ENCODE peak calls at places on chromosomes 7 and 10, in nine cellular contexts. One of them, this sample, is unnamed.

GRCh38 chr10:35150335-35150734 is 23.7 kb downstream of the CREM start:
- DNase-seq in adipocyte: no peak
- DNase-seq in cardiac muscle cell: no peak
- DNase-seq in neural crest cell: no peak
- DNase-seq in naive thymus-derived CD8-positive, alpha-beta T cell: no peak
- DNase-seq in activated effector memory CD4-positive, alpha-beta T cell treated with Interleukin-2 at 50 U/mL for 16 hours: no peak
- DNase-seq in foreskin fibroblast: no peak
- DNase-seq in kidney epithelial cell: no peak
- DNase-seq in T-helper 1 cell: no peak
- DNase-seq in this sample: no peak

GRCh38 chr7:45990276-45990675 is 69.2 kb upstream of the IGFBP3 start:
- DNase-seq in foreskin fibroblast: no peak
- DNase-seq in cardiac muscle cell: no peak
- DNase-seq in naive thymus-derived CD8-positive, alpha-beta T cell: no peak
- DNase-seq in activated effector memory CD4-positive, alpha-beta T cell treated with Interleukin-2 at 50 U/mL for 16 hours: no peak
- DNase-seq in neural crest cell: no peak
- DNase-seq in adipocyte: no peak
- DNase-seq in kidney epithelial cell: no peak
- DNase-seq in T-helper 1 cell: no peak
- DNase-seq in this sample: no peak

GRCh38 chr10:104322416-104322782 is 15.9 kb downstream of the ITPRIP start:
- DNase-seq in neural crest cell: no peak
- DNase-seq in T-helper 1 cell: peak; percentile 87
- DNase-seq in adipocyte: no peak
- DNase-seq in cardiac muscle cell: no peak
- DNase-seq in foreskin fibroblast: no peak
- DNase-seq in naive thymus-derived CD8-positive, alpha-beta T cell: no peak
- DNase-seq in kidney epithelial cell: no peak
- DNase-seq in activated effector memory CD4-positive, alpha-beta T cell treated with Interleukin-2 at 50 U/mL for 16 hours: no peak
- DNase-seq in this sample: no peak

GRCh38 chr10:22253578-22253882 is 35.7 kb upstream of the EBLN1 start:
- DNase-seq in activated effector memory CD4-positive, alpha-beta T cell treated with Interleukin-2 at 50 U/mL for 16 hours: peak; percentile 38
- DNase-seq in cardiac muscle cell: no peak
- DNase-seq in T-helper 1 cell: peak; percentile 17
- DNase-seq in kidney epithelial cell: no peak
- DNase-seq in naive thymus-derived CD8-positive, alpha-beta T cell: no peak
- DNase-seq in foreskin fibroblast: peak; percentile 24
- DNase-seq in adipocyte: no peak
- DNase-seq in neural crest cell: peak; percentile 8
- DNase-seq in this sample: no peak

GRCh38 chr10:97774811-97775294 is 3.1 kb upstream of the SFRP5 start:
- DNase-seq in adipocyte: no peak
- DNase-seq in neural crest cell: no peak
- DNase-seq in cardiac muscle cell: no peak
- DNase-seq in kidney epithelial cell: no peak
- DNase-seq in naive thymus-derived CD8-positive, alpha-beta T cell: no peak
- DNase-seq in T-helper 1 cell: no peak
- DNase-seq in foreskin fibroblast: no peak
- DNase-seq in activated effector memory CD4-positive, alpha-beta T cell treated with Interleukin-2 at 50 U/mL for 16 hours: no peak
- DNase-seq in this sample: no peak

GRCh38 chr7:109206196-109206595 is 636.5 kb downstream of the DNAJB9 start:
- DNase-seq in kidney epithelial cell: no peak
- DNase-seq in cardiac muscle cell: no peak
- DNase-seq in neural crest cell: no peak
- DNase-seq in naive thymus-derived CD8-positive, alpha-beta T cell: no peak
- DNase-seq in adipocyte: no peak
- DNase-seq in activated effector memory CD4-positive, alpha-beta T cell treated with Interleukin-2 at 50 U/mL for 16 hours: no peak
- DNase-seq in T-helper 1 cell: no peak
- DNase-seq in foreskin fibroblast: no peak
- DNase-seq in this sample: no peak

GRCh38 chr10:21160116-21160515 is 263.0 kb upstream of the NEBL start:
- DNase-seq in kidney epithelial cell: no peak
- DNase-seq in neural crest cell: no peak
- DNase-seq in cardiac muscle cell: no peak
- DNase-seq in foreskin fibroblast: no peak
- DNase-seq in activated effector memory CD4-positive, alpha-beta T cell treated with Interleukin-2 at 50 U/mL for 16 hours: no peak
- DNase-seq in T-helper 1 cell: no peak
- DNase-seq in naive thymus-derived CD8-positive, alpha-beta T cell: no peak
- DNase-seq in adipocyte: no peak
- DNase-seq in this sample: no peak

GRCh38 chr10:46247808-46248569 is 38.8 kb upstream of the ANTXRL start:
- DNase-seq in adipocyte: no peak
- DNase-seq in foreskin fibroblast: no peak
- DNase-seq in neural crest cell: no peak
- DNase-seq in activated effector memory CD4-positive, alpha-beta T cell treated with Interleukin-2 at 50 U/mL for 16 hours: no peak
- DNase-seq in T-helper 1 cell: no peak
- DNase-seq in kidney epithelial cell: no peak
- DNase-seq in cardiac muscle cell: peak; percentile 53
- DNase-seq in naive thymus-derived CD8-positive, alpha-beta T cell: no peak
- DNase-seq in this sample: no peak

GRCh38 chr10:16717617-16718395 is 99.4 kb downstream of the RSU1 start:
- DNase-seq in T-helper 1 cell: no peak
- DNase-seq in activated effector memory CD4-positive, alpha-beta T cell treated with Interleukin-2 at 50 U/mL for 16 hours: no peak
- DNase-seq in adipocyte: peak; percentile 79
- DNase-seq in naive thymus-derived CD8-positive, alpha-beta T cell: no peak
- DNase-seq in cardiac muscle cell: no peak
- DNase-seq in foreskin fibroblast: peak; percentile 6
- DNase-seq in neural crest cell: no peak
- DNase-seq in kidney epithelial cell: no peak
- DNase-seq in this sample: peak; percentile 24

GRCh38 chr10:73796766-73797165 is 11.4 kb downstream of the ZSWIM8 start:
- DNase-seq in cardiac muscle cell: no peak
- DNase-seq in foreskin fibroblast: no peak
- DNase-seq in T-helper 1 cell: no peak
- DNase-seq in adipocyte: no peak
- DNase-seq in naive thymus-derived CD8-positive, alpha-beta T cell: no peak
- DNase-seq in neural crest cell: no peak
- DNase-seq in activated effector memory CD4-positive, alpha-beta T cell treated with Interleukin-2 at 50 U/mL for 16 hours: no peak
- DNase-seq in kidney epithelial cell: no peak
- DNase-seq in this sample: no peak

GRCh38 chr10:101624526-101625102 is 36.5 kb downstream of the DPCD start:
- DNase-seq in adipocyte: no peak
- DNase-seq in neural crest cell: no peak
- DNase-seq in cardiac muscle cell: no peak
- DNase-seq in T-helper 1 cell: no peak
- DNase-seq in naive thymus-derived CD8-positive, alpha-beta T cell: no peak
- DNase-seq in kidney epithelial cell: no peak
- DNase-seq in activated effector memory CD4-positive, alpha-beta T cell treated with Interleukin-2 at 50 U/mL for 16 hours: no peak
- DNase-seq in foreskin fibroblast: no peak
- DNase-seq in this sample: no peak

GRCh38 chr7:143484059-143484458 is 6.4 kb downstream of the TAS2R41 start:
- DNase-seq in activated effector memory CD4-positive, alpha-beta T cell treated with Interleukin-2 at 50 U/mL for 16 hours: no peak
- DNase-seq in adipocyte: no peak
- DNase-seq in neural crest cell: no peak
- DNase-seq in foreskin fibroblast: no peak
- DNase-seq in T-helper 1 cell: no peak
- DNase-seq in cardiac muscle cell: no peak
- DNase-seq in naive thymus-derived CD8-positive, alpha-beta T cell: no peak
- DNase-seq in kidney epithelial cell: no peak
- DNase-seq in this sample: no peak

GRCh38 chr7:92833024-92833765 is 3.2 kb downstream of the CDK6 start:
- DNase-seq in adipocyte: peak; percentile 88
- DNase-seq in naive thymus-derived CD8-positive, alpha-beta T cell: peak; percentile 72
- DNase-seq in cardiac muscle cell: peak; percentile 85
- DNase-seq in kidney epithelial cell: no peak
- DNase-seq in foreskin fibroblast: peak; percentile 92
- DNase-seq in neural crest cell: peak; percentile 64
- DNase-seq in activated effector memory CD4-positive, alpha-beta T cell treated with Interleukin-2 at 50 U/mL for 16 hours: peak; percentile 84
- DNase-seq in T-helper 1 cell: peak; percentile 91
- DNase-seq in this sample: no peak

GRCh38 chr7:12768948-12769347 is 81.5 kb downstream of the ARL4A start:
- DNase-seq in neural crest cell: no peak
- DNase-seq in activated effector memory CD4-positive, alpha-beta T cell treated with Interleukin-2 at 50 U/mL for 16 hours: no peak
- DNase-seq in T-helper 1 cell: no peak
- DNase-seq in naive thymus-derived CD8-positive, alpha-beta T cell: no peak
- DNase-seq in cardiac muscle cell: no peak
- DNase-seq in adipocyte: no peak
- DNase-seq in kidney epithelial cell: no peak
- DNase-seq in foreskin fibroblast: no peak
- DNase-seq in this sample: no peak

GRCh38 chr10:33098966-33099663 is 141.1 kb upstream of the ITGB1 start:
- DNase-seq in activated effector memory CD4-positive, alpha-beta T cell treated with Interleukin-2 at 50 U/mL for 16 hours: no peak
- DNase-seq in kidney epithelial cell: no peak
- DNase-seq in cardiac muscle cell: no peak
- DNase-seq in neural crest cell: no peak
- DNase-seq in foreskin fibroblast: no peak
- DNase-seq in naive thymus-derived CD8-positive, alpha-beta T cell: no peak
- DNase-seq in T-helper 1 cell: no peak
- DNase-seq in adipocyte: no peak
- DNase-seq in this sample: no peak

GRCh38 chr7:130461256-130461655 is 20.4 kb upstream of the CEP41 start:
- DNase-seq in kidney epithelial cell: no peak
- DNase-seq in adipocyte: peak; percentile 37
- DNase-seq in activated effector memory CD4-positive, alpha-beta T cell treated with Interleukin-2 at 50 U/mL for 16 hours: no peak
- DNase-seq in neural crest cell: no peak
- DNase-seq in naive thymus-derived CD8-positive, alpha-beta T cell: no peak
- DNase-seq in cardiac muscle cell: no peak
- DNase-seq in foreskin fibroblast: peak; percentile 58
- DNase-seq in T-helper 1 cell: no peak
- DNase-seq in this sample: no peak

GRCh38 chr10:24209421-24209770 is 458 bp downstream of the KIAA1217 start:
- DNase-seq in cardiac muscle cell: peak; percentile 15
- DNase-seq in naive thymus-derived CD8-positive, alpha-beta T cell: no peak
- DNase-seq in adipocyte: peak; percentile 29
- DNase-seq in T-helper 1 cell: peak; percentile 10
- DNase-seq in neural crest cell: no peak
- DNase-seq in foreskin fibroblast: peak; percentile 60
- DNase-seq in kidney epithelial cell: no peak
- DNase-seq in activated effector memory CD4-positive, alpha-beta T cell treated with Interleukin-2 at 50 U/mL for 16 hours: no peak
- DNase-seq in this sample: no peak

GRCh38 chr7:49885593-49886285 is 112.3 kb downstream of the VWC2 start:
- DNase-seq in foreskin fibroblast: no peak
- DNase-seq in adipocyte: no peak
- DNase-seq in neural crest cell: no peak
- DNase-seq in kidney epithelial cell: no peak
- DNase-seq in naive thymus-derived CD8-positive, alpha-beta T cell: no peak
- DNase-seq in activated effector memory CD4-positive, alpha-beta T cell treated with Interleukin-2 at 50 U/mL for 16 hours: no peak
- DNase-seq in cardiac muscle cell: no peak
- DNase-seq in T-helper 1 cell: no peak
- DNase-seq in this sample: no peak

GRCh38 chr7:150379590-150380379 is 655 bp downstream of the ZNF775 start:
- DNase-seq in activated effector memory CD4-positive, alpha-beta T cell treated with Interleukin-2 at 50 U/mL for 16 hours: no peak
- DNase-seq in naive thymus-derived CD8-positive, alpha-beta T cell: no peak
- DNase-seq in T-helper 1 cell: no peak
- DNase-seq in cardiac muscle cell: no peak
- DNase-seq in neural crest cell: peak; percentile 43
- DNase-seq in foreskin fibroblast: peak; percentile 62
- DNase-seq in adipocyte: peak; percentile 51
- DNase-seq in kidney epithelial cell: no peak
- DNase-seq in this sample: no peak

GRCh38 chr10:45673074-45673628 is 579 bp upstream of the ZFAND4 start:
- DNase-seq in cardiac muscle cell: peak; percentile 5
- DNase-seq in T-helper 1 cell: no peak
- DNase-seq in kidney epithelial cell: peak; percentile 1
- DNase-seq in activated effector memory CD4-positive, alpha-beta T cell treated with Interleukin-2 at 50 U/mL for 16 hours: no peak
- DNase-seq in naive thymus-derived CD8-positive, alpha-beta T cell: no peak
- DNase-seq in foreskin fibroblast: no peak
- DNase-seq in neural crest cell: no peak
- DNase-seq in adipocyte: peak; percentile 10
- DNase-seq in this sample: no peak

GRCh38 chr10:102017295-102017694 is 38.7 kb downstream of the ARMH3 start:
- DNase-seq in cardiac muscle cell: no peak
- DNase-seq in naive thymus-derived CD8-positive, alpha-beta T cell: no peak
- DNase-seq in kidney epithelial cell: no peak
- DNase-seq in foreskin fibroblast: no peak
- DNase-seq in neural crest cell: no peak
- DNase-seq in adipocyte: no peak
- DNase-seq in activated effector memory CD4-positive, alpha-beta T cell treated with Interleukin-2 at 50 U/mL for 16 hours: no peak
- DNase-seq in T-helper 1 cell: no peak
- DNase-seq in this sample: no peak